ENCODE peak calls at places on chromosomes 6 and 20, in four cellular contexts. N is HCT116, R is HepG2, A is K562. Y is an unnamed sample.

GRCh38 chr6:46199387-46199786 is 28.6 kb upstream of the ENPP5 start:
- DNase-seq in N (no peak), R (no peak), A (no peak), Y (no peak)

GRCh38 chr6:7486951-7487350 is 54.5 kb upstream of the DSP start:
- DNase-seq in N (no peak), R (no peak), A (no peak), Y (no peak)

GRCh38 chr20:49276201-49276894 is 1.5 kb downstream of the ZNFX1 start:
- DNase-seq in N (no peak), R (no peak), A (peak), Y (no peak)

GRCh38 chr6:168408504-168409136 is 32.4 kb upstream of the SMOC2 start:
- DNase-seq in N (no peak), R (no peak), A (no peak), Y (no peak)

GRCh38 chr6:97205936-97206335 is 77.1 kb downstream of the MMS22L start:
- DNase-seq in N (no peak), R (no peak), A (no peak), Y (no peak)

GRCh38 chr6:162090734-162091133 is 636.8 kb downstream of the PRKN start:
- DNase-seq in N (no peak), R (no peak), A (no peak), Y (no peak)

GRCh38 chr6:16583151-16583762 is 178.0 kb downstream of the ATXN1 start:
- DNase-seq in N (no peak), R (no peak), A (no peak), Y (no peak)

GRCh38 chr6:133774356-133774755 is 114.6 kb upstream of the TCF21 start:
- DNase-seq in N (no peak), R (no peak), A (no peak), Y (no peak)

GRCh38 chr20:2658414-2659354 is 5.3 kb downstream of the IDH3B start:
- DNase-seq in N (no peak), R (peak), A (peak), Y (no peak)

GRCh38 chr20:58647814-58648501 is 3.1 kb upstream of the STX16 start:
- DNase-seq in N (no peak), R (no peak), A (no peak), Y (no peak)

DNA sequence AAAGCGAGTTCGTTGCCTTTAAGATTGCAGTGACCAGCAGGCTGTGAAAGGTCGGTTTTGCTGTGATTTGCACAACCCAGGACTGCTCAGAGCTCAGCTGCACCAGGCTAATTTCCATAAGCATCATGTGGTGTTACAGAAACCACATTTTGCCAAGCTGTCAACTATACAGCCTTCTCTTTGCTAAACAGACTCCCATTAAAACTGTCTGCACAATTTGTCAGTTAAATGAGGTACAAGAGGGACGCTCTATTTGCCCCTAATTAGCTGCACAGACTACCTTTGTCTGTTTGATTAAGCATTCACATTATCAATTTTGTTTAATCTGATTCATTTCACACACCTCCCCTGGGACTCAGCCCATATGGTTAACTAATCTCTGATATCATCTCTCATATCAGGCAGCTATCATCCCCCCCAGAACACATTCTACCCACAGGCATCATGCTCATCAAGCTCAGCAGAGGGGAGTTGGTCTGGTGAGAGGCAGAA is 62.1 kb downstream of the OLIG3 start:
- DNase-seq in N (no peak), R (no peak), A (no peak), Y (no peak)
- H3K27ac ChIP-seq in N (no peak), R (no peak), A (no peak), Y (no peak)

GRCh38 chr6:105791569-105792318 is 294.4 kb upstream of the PRDM1 start:
- DNase-seq in N (no peak), R (no peak), A (no peak), Y (no peak)
- TF ChIP-seq TCF7L2 in N (no peak), R (no peak), A (no peak), Y (no peak)

DNA sequence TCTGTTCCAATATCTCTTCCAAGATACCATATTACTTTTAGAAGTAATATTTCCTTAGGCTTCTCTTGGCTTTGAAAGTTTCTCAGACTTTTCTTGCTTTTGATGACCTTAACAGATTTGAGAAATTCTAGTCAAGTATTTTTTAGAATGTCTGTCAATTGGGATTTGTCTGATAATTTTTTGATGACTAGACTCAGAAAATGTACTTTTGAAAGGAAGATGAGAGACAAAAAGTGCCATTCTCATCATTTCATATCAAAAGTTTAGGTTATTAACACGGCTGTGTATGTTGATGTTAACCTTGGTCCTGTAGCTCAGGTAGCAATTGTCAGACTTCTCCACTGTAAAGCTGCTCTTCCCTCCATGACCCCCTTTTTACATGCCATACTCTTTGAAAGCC is 651.5 kb downstream of the EYS start:
- DNase-seq in N (no peak), R (no peak), A (no peak), Y (no peak)
- H3K27ac ChIP-seq in N (no peak), R (no peak), A (no peak), Y (no peak)

GRCh38 chr6:125794342-125795137 is 3.8 kb downstream of the NCOA7 start:
- DNase-seq in N (no peak), R (no peak), A (no peak), Y (no peak)
- TF ChIP-seq TCF7L2 in N (no peak), R (no peak), A (no peak), Y (no peak)

GRCh38 chr6:73857341-73857890 is 161.4 kb downstream of the CD109 start:
- DNase-seq in N (no peak), R (no peak), A (no peak), Y (no peak)
- H3K27ac ChIP-seq in N (no peak), R (no peak), A (no peak), Y (no peak)

DNA sequence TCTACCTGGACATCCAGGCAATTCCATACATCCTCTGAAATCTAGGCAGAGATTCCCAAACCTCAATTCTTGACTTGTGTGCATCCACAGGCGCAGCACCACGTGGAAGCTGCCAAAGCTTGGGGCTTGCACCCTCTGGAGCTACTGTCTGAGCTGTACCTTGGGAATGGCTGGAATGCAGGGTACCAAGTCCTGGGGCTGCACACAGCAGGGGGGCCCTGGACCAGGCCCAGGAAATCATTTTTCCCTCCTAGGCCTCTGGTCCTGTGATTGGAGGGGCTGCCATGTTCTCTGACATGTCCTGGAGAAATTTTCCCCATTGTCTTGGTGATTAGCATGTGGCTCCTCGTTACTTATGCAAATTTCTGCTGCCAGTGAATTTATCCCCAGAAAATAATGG is 391.9 kb upstream of the CHD6 start:
- DNase-seq in N (no peak), R (no peak), A (no peak), Y (no peak)
- TF ChIP-seq TCF7L2 in N (no peak), R (no peak), A (no peak), Y (no peak)

GRCh38 chr6:5335020-5335419 is 73.7 kb downstream of the FARS2 start:
- DNase-seq in N (no peak), R (no peak), A (no peak), Y (no peak)
- H3K27ac ChIP-seq in N (no peak), R (no peak), A (no peak), Y (no peak)

Y was measured in Panc1.